ENCODE peak calls at places on chromosome 15, in eight cellular contexts. One of them, this sample, is unnamed.

GRCh38 chr15:91603681-91604080 is 249.8 kb upstream of the SLCO3A1 start:
- DNase-seq in heart left ventricle: no peak
- DNase-seq in CD8-positive, alpha-beta T cell: no peak
- DNase-seq in tibial artery: no peak
- DNase-seq in right atrium auricular region: no peak
- DNase-seq in endothelial cell of umbilical vein: no peak
- DNase-seq in right cardiac atrium: no peak
- DNase-seq in tibial nerve: no peak
- DNase-seq in this sample: no peak

GRCh38 chr15:34754674-34755418 is at the start of gene GJD2:
- DNase-seq in heart left ventricle: no peak
- DNase-seq in CD8-positive, alpha-beta T cell: no peak
- DNase-seq in tibial artery: no peak
- DNase-seq in right atrium auricular region: no peak
- DNase-seq in endothelial cell of umbilical vein: no peak
- DNase-seq in right cardiac atrium: no peak
- DNase-seq in tibial nerve: no peak
- DNase-seq in this sample: no peak

GRCh38 chr15:37788767-37789391 is 145.6 kb upstream of the TMCO5A start:
- DNase-seq in heart left ventricle: no peak
- DNase-seq in CD8-positive, alpha-beta T cell: no peak
- DNase-seq in tibial artery: no peak
- DNase-seq in right atrium auricular region: no peak
- DNase-seq in endothelial cell of umbilical vein: no peak
- DNase-seq in right cardiac atrium: no peak
- DNase-seq in tibial nerve: no peak
- DNase-seq in this sample: no peak

GRCh38 chr15:95958417-95958816 is 372.1 kb upstream of the NR2F2 start:
- DNase-seq in heart left ventricle: no peak
- DNase-seq in CD8-positive, alpha-beta T cell: no peak
- DNase-seq in tibial artery: no peak
- DNase-seq in right atrium auricular region: no peak
- DNase-seq in endothelial cell of umbilical vein: no peak
- DNase-seq in right cardiac atrium: no peak
- DNase-seq in tibial nerve: no peak
- DNase-seq in this sample: no peak

GRCh38 chr15:75721923-75722870 is 9.5 kb upstream of the CSPG4 start:
- DNase-seq in heart left ventricle: no peak
- DNase-seq in CD8-positive, alpha-beta T cell: no peak
- DNase-seq in tibial artery: no peak
- DNase-seq in right atrium auricular region: no peak
- DNase-seq in endothelial cell of umbilical vein: no peak
- DNase-seq in right cardiac atrium: no peak
- DNase-seq in tibial nerve: no peak
- DNase-seq in this sample: peak; percentile 50

GRCh38 chr15:35663956-35664355 is 118.0 kb upstream of the DPH6 start:
- DNase-seq in heart left ventricle: no peak
- DNase-seq in CD8-positive, alpha-beta T cell: no peak
- DNase-seq in tibial artery: no peak
- DNase-seq in right atrium auricular region: no peak
- DNase-seq in endothelial cell of umbilical vein: no peak
- DNase-seq in right cardiac atrium: no peak
- DNase-seq in tibial nerve: no peak
- DNase-seq in this sample: no peak

GRCh38 chr15:52657338-52657737 is 21.9 kb downstream of the ATOSA start:
- DNase-seq in heart left ventricle: no peak
- DNase-seq in CD8-positive, alpha-beta T cell: no peak
- DNase-seq in tibial artery: no peak
- DNase-seq in right atrium auricular region: no peak
- DNase-seq in endothelial cell of umbilical vein: peak; percentile 46
- DNase-seq in right cardiac atrium: no peak
- DNase-seq in tibial nerve: no peak
- DNase-seq in this sample: no peak

GRCh38 chr15:39888809-39889208 is 31.3 kb downstream of the GPR176 start:
- DNase-seq in heart left ventricle: no peak
- DNase-seq in CD8-positive, alpha-beta T cell: no peak
- DNase-seq in tibial artery: no peak
- DNase-seq in right atrium auricular region: no peak
- DNase-seq in endothelial cell of umbilical vein: no peak
- DNase-seq in right cardiac atrium: no peak
- DNase-seq in tibial nerve: no peak
- DNase-seq in this sample: no peak

GRCh38 chr15:71683401-71684274 is 126.7 kb upstream of the NR2E3 start:
- DNase-seq in heart left ventricle: no peak
- DNase-seq in CD8-positive, alpha-beta T cell: no peak
- DNase-seq in tibial artery: no peak
- DNase-seq in right atrium auricular region: no peak
- DNase-seq in endothelial cell of umbilical vein: no peak
- DNase-seq in right cardiac atrium: no peak
- DNase-seq in tibial nerve: no peak
- DNase-seq in this sample: no peak

GRCh38 chr15:99425666-99426301 is 140.0 kb upstream of the MEF2A start:
- DNase-seq in heart left ventricle: peak; percentile 63
- DNase-seq in CD8-positive, alpha-beta T cell: no peak
- DNase-seq in tibial artery: peak; percentile 27
- DNase-seq in right atrium auricular region: no peak
- DNase-seq in endothelial cell of umbilical vein: peak; percentile 49
- DNase-seq in right cardiac atrium: peak; percentile 53
- DNase-seq in tibial nerve: no peak
- DNase-seq in this sample: no peak

GRCh38 chr15:71261418-71261817 is 146.1 kb downstream of the THSD4 start:
- DNase-seq in heart left ventricle: no peak
- DNase-seq in CD8-positive, alpha-beta T cell: no peak
- DNase-seq in tibial artery: no peak
- DNase-seq in right atrium auricular region: no peak
- DNase-seq in endothelial cell of umbilical vein: no peak
- DNase-seq in right cardiac atrium: no peak
- DNase-seq in tibial nerve: no peak
- DNase-seq in this sample: no peak

GRCh38 chr15:52010633-52011595 is 8.1 kb upstream of the MAPK6 start:
- DNase-seq in heart left ventricle: no peak
- DNase-seq in CD8-positive, alpha-beta T cell: no peak
- DNase-seq in tibial artery: no peak
- DNase-seq in right atrium auricular region: peak; percentile 36
- DNase-seq in endothelial cell of umbilical vein: no peak
- DNase-seq in right cardiac atrium: no peak
- DNase-seq in tibial nerve: no peak
- DNase-seq in this sample: peak; percentile 40

GRCh38 chr15:84949845-84950569 is 31.6 kb upstream of the PDE8A start:
- DNase-seq in heart left ventricle: no peak
- DNase-seq in CD8-positive, alpha-beta T cell: no peak
- DNase-seq in tibial artery: no peak
- DNase-seq in right atrium auricular region: no peak
- DNase-seq in endothelial cell of umbilical vein: no peak
- DNase-seq in right cardiac atrium: no peak
- DNase-seq in tibial nerve: no peak
- DNase-seq in this sample: no peak

GRCh38 chr15:85771781-85772445 is 22.8 kb downstream of the KLHL25 start:
- DNase-seq in heart left ventricle: no peak
- DNase-seq in CD8-positive, alpha-beta T cell: no peak
- DNase-seq in tibial artery: peak; percentile 82
- DNase-seq in right atrium auricular region: peak; percentile 91
- DNase-seq in endothelial cell of umbilical vein: peak; percentile 62
- DNase-seq in right cardiac atrium: peak; percentile 88
- DNase-seq in tibial nerve: peak; percentile 46
- DNase-seq in this sample: peak; percentile 86

GRCh38 chr15:101307897-101308603 is 13.0 kb upstream of the SNRPA1 start:
- DNase-seq in heart left ventricle: no peak
- DNase-seq in CD8-positive, alpha-beta T cell: no peak
- DNase-seq in tibial artery: no peak
- DNase-seq in right atrium auricular region: no peak
- DNase-seq in endothelial cell of umbilical vein: no peak
- DNase-seq in right cardiac atrium: no peak
- DNase-seq in tibial nerve: no peak
- DNase-seq in this sample: no peak

GRCh38 chr15:101017041-101017754 is 98.0 kb downstream of the LRRK1 start:
- DNase-seq in heart left ventricle: no peak
- DNase-seq in CD8-positive, alpha-beta T cell: no peak
- DNase-seq in tibial artery: no peak
- DNase-seq in right atrium auricular region: peak; percentile 52
- DNase-seq in endothelial cell of umbilical vein: no peak
- DNase-seq in right cardiac atrium: no peak
- DNase-seq in tibial nerve: no peak
- DNase-seq in this sample: no peak

GRCh38 chr15:34239151-34239761 is 14.4 kb downstream of the EMC4 start:
- DNase-seq in heart left ventricle: no peak
- DNase-seq in CD8-positive, alpha-beta T cell: no peak
- DNase-seq in tibial artery: no peak
- DNase-seq in right atrium auricular region: no peak
- DNase-seq in endothelial cell of umbilical vein: peak; percentile 78
- DNase-seq in right cardiac atrium: no peak
- DNase-seq in tibial nerve: no peak
- DNase-seq in this sample: no peak

GRCh38 chr15:92818658-92819311 is 81.3 kb upstream of the CHD2 start:
- DNase-seq in heart left ventricle: no peak
- DNase-seq in CD8-positive, alpha-beta T cell: no peak
- DNase-seq in tibial artery: no peak
- DNase-seq in right atrium auricular region: no peak
- DNase-seq in endothelial cell of umbilical vein: no peak
- DNase-seq in right cardiac atrium: no peak
- DNase-seq in tibial nerve: no peak
- DNase-seq in this sample: no peak

GRCh38 chr15:38414351-38414750 is 39.6 kb upstream of the FAM98B start:
- DNase-seq in heart left ventricle: peak; percentile 63
- DNase-seq in CD8-positive, alpha-beta T cell: no peak
- DNase-seq in tibial artery: peak; percentile 67
- DNase-seq in right atrium auricular region: no peak
- DNase-seq in endothelial cell of umbilical vein: peak; percentile 53
- DNase-seq in right cardiac atrium: peak; percentile 57
- DNase-seq in tibial nerve: no peak
- DNase-seq in this sample: peak; percentile 55

DNA sequence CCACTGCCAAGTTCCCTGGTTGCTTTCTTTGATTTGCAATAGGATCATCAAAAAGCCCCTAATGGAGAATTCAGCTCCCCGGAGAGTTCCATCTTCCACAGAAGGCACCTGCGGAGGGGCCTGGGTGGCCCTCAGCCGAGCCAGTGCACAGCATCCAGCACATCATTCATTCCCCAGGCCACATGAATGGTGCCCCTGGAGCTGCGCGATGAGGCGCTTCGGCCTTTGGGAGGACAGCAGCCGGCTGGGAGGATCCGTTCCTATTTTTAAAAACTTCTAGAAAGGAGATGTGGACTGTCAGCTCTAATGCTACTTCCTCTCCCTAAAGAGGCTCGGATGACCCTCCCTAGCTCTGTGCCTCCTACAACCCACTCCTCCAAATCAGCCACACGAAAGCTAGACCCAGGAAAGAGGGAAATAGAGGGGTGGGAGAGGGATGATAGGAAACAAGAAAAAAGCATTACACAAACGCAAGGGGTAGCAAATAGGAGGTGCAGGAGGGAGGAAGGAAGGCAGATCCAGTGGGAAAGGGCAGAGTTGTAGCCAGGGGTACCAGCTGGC is 20.3 kb downstream of the EHD4 start:
- DNase-seq in heart left ventricle: no peak
- DNase-seq in CD8-positive, alpha-beta T cell: no peak
- DNase-seq in tibial artery: no peak
- DNase-seq in right atrium auricular region: peak; percentile 52
- DNase-seq in endothelial cell of umbilical vein: no peak
- DNase-seq in right cardiac atrium: no peak
- DNase-seq in tibial nerve: no peak
- DNase-seq in this sample: no peak
- H3K4me1 ChIP-seq in heart left ventricle: peaks cover 76% of the 10 kb centered on the region
- H3K4me1 ChIP-seq in CD8-positive, alpha-beta T cell: no peaks in the 10 kb centered on the region
- H3K4me1 ChIP-seq in tibial artery: peaks cover 37% of the 10 kb centered on the region
- H3K4me1 ChIP-seq in right atrium auricular region: peaks cover 75% of the 10 kb centered on the region
- H3K4me1 ChIP-seq in endothelial cell of umbilical vein: peaks cover 55% of the 10 kb centered on the region
- H3K4me1 ChIP-seq in right cardiac atrium: peaks cover 25% of the 10 kb centered on the region
- H3K4me1 ChIP-seq in tibial nerve: no peaks in the 10 kb centered on the region
- H3K4me1 ChIP-seq in this sample: peaks cover 7% of the 10 kb centered on the region

DNA sequence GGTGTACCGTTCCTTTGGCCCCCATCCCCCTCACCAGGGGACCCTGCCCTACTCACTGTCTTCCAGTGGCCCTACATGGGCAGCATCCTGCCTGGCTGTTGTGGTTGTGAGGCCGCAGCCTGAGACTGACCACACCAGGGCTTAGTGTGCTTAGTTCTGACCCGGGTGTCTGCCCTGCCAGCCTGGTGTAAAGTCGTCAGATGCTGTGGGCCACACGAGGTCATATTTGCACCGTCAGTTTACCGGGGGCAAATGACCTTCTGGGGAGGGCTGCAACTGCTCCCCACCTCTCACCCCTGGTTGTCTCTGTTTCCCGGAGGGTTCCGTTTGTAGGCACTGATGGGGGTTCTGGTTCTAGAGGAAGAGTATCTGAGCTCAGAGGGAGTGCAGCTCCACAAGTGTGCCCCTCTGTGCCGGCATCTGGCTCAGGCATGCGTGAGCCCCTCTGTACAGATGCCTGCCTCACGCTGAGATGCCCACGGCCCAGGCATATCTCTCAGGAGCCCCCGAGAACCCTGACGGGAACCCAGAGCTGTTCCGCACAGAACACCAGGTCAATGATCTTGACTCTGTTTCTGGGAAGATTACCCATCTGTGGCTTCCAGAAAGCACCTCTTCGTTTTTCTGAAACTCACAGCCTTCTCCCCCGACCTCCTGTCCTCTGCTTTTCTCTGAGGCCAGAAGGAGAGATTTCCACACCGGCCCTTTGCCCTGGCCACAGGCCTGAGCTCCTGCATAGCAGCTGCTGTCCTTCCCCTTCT is 19.2 kb downstream of the KLF13 start:
- DNase-seq in heart left ventricle: no peak
- DNase-seq in CD8-positive, alpha-beta T cell: no peak
- DNase-seq in tibial artery: no peak
- DNase-seq in right atrium auricular region: no peak
- DNase-seq in endothelial cell of umbilical vein: no peak
- DNase-seq in right cardiac atrium: no peak
- DNase-seq in tibial nerve: no peak
- DNase-seq in this sample: no peak
- H3K4me3 ChIP-seq in heart left ventricle: peak overlapping the region; percentile 1
- H3K4me3 ChIP-seq in CD8-positive, alpha-beta T cell: peak overlapping the region; percentile 72
- H3K4me3 ChIP-seq in tibial artery: no peak overlapping the region
- H3K4me3 ChIP-seq in right atrium auricular region: no peak overlapping the region
- H3K4me3 ChIP-seq in endothelial cell of umbilical vein: no peak overlapping the region
- H3K4me3 ChIP-seq in right cardiac atrium: no peak overlapping the region
- H3K4me3 ChIP-seq in tibial nerve: no peak overlapping the region
- H3K4me3 ChIP-seq in this sample: peak overlapping the region; percentile 44

GRCh38 chr15:74135041-74135565 is 4.7 kb downstream of the ISLR2 start:
- DNase-seq in heart left ventricle: no peak
- DNase-seq in CD8-positive, alpha-beta T cell: no peak
- DNase-seq in tibial artery: no peak
- DNase-seq in right atrium auricular region: no peak
- DNase-seq in endothelial cell of umbilical vein: no peak
- DNase-seq in right cardiac atrium: no peak
- DNase-seq in tibial nerve: no peak
- DNase-seq in this sample: no peak
- H3K4me1 ChIP-seq in heart left ventricle: peaks cover 29% of the 10 kb centered on the region
- H3K4me1 ChIP-seq in CD8-positive, alpha-beta T cell: peaks cover 19% of the 10 kb centered on the region
- H3K4me1 ChIP-seq in tibial artery: peaks cover 15% of the 10 kb centered on the region
- H3K4me1 ChIP-seq in right atrium auricular region: peaks cover 61% of the 10 kb centered on the region
- H3K4me1 ChIP-seq in endothelial cell of umbilical vein: peaks cover 12% of the 10 kb centered on the region
- H3K4me1 ChIP-seq in right cardiac atrium: peaks cover 4% of the 10 kb centered on the region
- H3K4me1 ChIP-seq in tibial nerve: peaks cover 23% of the 10 kb centered on the region
- H3K4me1 ChIP-seq in this sample: no peaks in the 10 kb centered on the region

GRCh38 chr15:31393441-31394091 is 66.9 kb downstream of the KLF13 start:
- DNase-seq in heart left ventricle: no peak
- DNase-seq in CD8-positive, alpha-beta T cell: no peak
- DNase-seq in tibial artery: no peak
- DNase-seq in right atrium auricular region: no peak
- DNase-seq in endothelial cell of umbilical vein: no peak
- DNase-seq in right cardiac atrium: no peak
- DNase-seq in tibial nerve: no peak
- DNase-seq in this sample: no peak
- H3K4me3 ChIP-seq in heart left ventricle: no peak overlapping the region
- H3K4me3 ChIP-seq in CD8-positive, alpha-beta T cell: peak overlapping the region; percentile 62
- H3K4me3 ChIP-seq in tibial artery: peak overlapping the region; percentile 80
- H3K4me3 ChIP-seq in right atrium auricular region: peak overlapping the region; percentile 72
- H3K4me3 ChIP-seq in endothelial cell of umbilical vein: no peak overlapping the region
- H3K4me3 ChIP-seq in right cardiac atrium: no peak overlapping the region
- H3K4me3 ChIP-seq in tibial nerve: no peak overlapping the region
- H3K4me3 ChIP-seq in this sample: no peak overlapping the region

This sample was measured in psoas muscle.